ENCODE peak calls at places on chromosomes 6 and 20, in ten cellular contexts. U, T, H, M, S, Q, P, F, G and V are unnamed samples.

GRCh38 chr6:137903933-137904821 is 37.1 kb downstream of the TNFAIP3 start:
- DNase-seq in F (no peak), U (no peak), S (peak), Q (no peak), H (no peak), G (peak), T (no peak), P (no peak), M (peak), V (peak)

GRCh38 chr20:49447364-49447763 is 35.1 kb downstream of the KCNB1 start:
- DNase-seq in M (no peak), T (no peak), H (no peak), G (no peak), S (no peak), P (no peak), Q (no peak), U (no peak), F (no peak), V (no peak)

GRCh38 chr20:42100137-42100704 is 482.0 kb upstream of the CHD6 start:
- DNase-seq in U (no peak), T (no peak), H (no peak), F (no peak), P (no peak), S (no peak), Q (no peak), G (no peak), M (no peak), V (no peak)

GRCh38 chr6:156857573-156857972 is 80.4 kb downstream of the ARID1B start:
- DNase-seq in T (no peak), H (no peak), Q (no peak), P (no peak), S (no peak), U (no peak), G (no peak), F (no peak), M (peak), V (peak)

GRCh38 chr20:11752336-11752735 is 165.4 kb upstream of the BTBD3 start:
- DNase-seq in M (no peak), S (no peak), P (no peak), T (no peak), H (no peak), U (no peak), F (no peak), G (no peak), Q (no peak), V (no peak)

GRCh38 chr6:141426400-141426980 is 706.2 kb upstream of the GJE1 start:
- DNase-seq in F (no peak), U (no peak), P (no peak), S (no peak), G (no peak), H (no peak), M (no peak), Q (no peak), T (no peak), V (no peak)

GRCh38 chr20:32681175-32682084 is 7.7 kb upstream of the C20orf203 start:
- DNase-seq in P (no peak), G (no peak), T (peak), H (no peak), Q (peak), S (no peak), M (peak), F (no peak), U (no peak), V (no peak)

GRCh38 chr20:9454781-9455180 is 59.6 kb upstream of the LAMP5 start:
- DNase-seq in H (no peak), S (peak), Q (no peak), F (no peak), U (no peak), G (no peak), M (peak), T (no peak), P (no peak), V (no peak)

GRCh38 chr20:36101201-36101600 is 53.3 kb upstream of the EPB41L1 start:
- DNase-seq in P (no peak), H (no peak), U (no peak), T (no peak), Q (no peak), S (no peak), G (no peak), M (no peak), F (no peak), V (no peak)

GRCh38 chr20:47032969-47033578 is 138.4 kb downstream of the EYA2 start:
- DNase-seq in U (no peak), S (no peak), G (no peak), H (no peak), P (no peak), Q (no peak), M (no peak), F (no peak), T (no peak), V (no peak)

GRCh38 chr6:155108070-155108815 is 113.1 kb downstream of the TIAM2 start:
- DNase-seq in U (no peak), H (no peak), F (no peak), T (peak), P (no peak), G (no peak), M (peak), Q (no peak), S (no peak), V (no peak)

GRCh38 chr6:169589293-169589692 is 112.5 kb downstream of the WDR27 start:
- DNase-seq in M (peak), U (no peak), Q (no peak), F (no peak), G (no peak), P (no peak), S (peak), H (no peak), T (no peak), V (peak)

GRCh38 chr20:17680836-17681740 is 954 bp downstream of the RRBP1 start:
- DNase-seq in M (peak), P (no peak), T (peak), S (peak), G (no peak), U (peak), Q (peak), F (peak), H (peak), V (peak)

GRCh38 chr20:17680128-17680835 is 1.8 kb downstream of the RRBP1 start:
- DNase-seq in H (peak), S (peak), T (peak), U (peak), G (no peak), M (peak), P (no peak), F (peak), Q (peak), V (peak)

GRCh38 chr20:17678886-17679285 is 3.2 kb downstream of the RRBP1 start:
- DNase-seq in H (no peak), T (no peak), Q (no peak), U (no peak), F (no peak), M (no peak), S (no peak), P (no peak), G (no peak), V (no peak)

GRCh38 chr20:17678295-17678694 is 3.7 kb downstream of the RRBP1 start:
- DNase-seq in Q (no peak), H (no peak), P (no peak), T (no peak), S (no peak), M (no peak), U (no peak), G (no peak), F (no peak), V (no peak)

GRCh38 chr20:17679786-17680127 is 2.3 kb downstream of the RRBP1 start:
- DNase-seq in G (no peak), H (no peak), P (no peak), S (no peak), F (no peak), T (no peak), U (no peak), Q (no peak), M (no peak), V (no peak)
- H3K4me3 ChIP-seq in G (peak), H (peak), P (peak), S (peak), F (no peak), T (peak), U (no peak), Q (no peak), M (peak), V (peak)

GRCh38 chr6:115896538-115897129 is 164.1 kb downstream of the FRK start:
- DNase-seq in S (peak), P (peak), Q (no peak), F (no peak), G (peak), M (peak), H (no peak), U (no peak), T (no peak), V (peak)
- TF ChIP-seq CTCF in S (peak), P (peak), Q (peak), F (peak), G (peak), M (peak), H (peak), U (no peak), T (peak), V (peak)

GRCh38 chr6:24356310-24357035 is 1.4 kb downstream of the DCDC2 start:
- DNase-seq in T (no peak), F (no peak), P (no peak), U (no peak), H (no peak), Q (no peak), M (no peak), S (no peak), G (no peak), V (no peak)
- H3K4me3 ChIP-seq in T (no peak), F (no peak), P (no peak), U (no peak), H (no peak), Q (no peak), M (no peak), S (no peak), G (no peak), V (no peak)

GRCh38 chr20:45456632-45457031 is 12.9 kb upstream of the WFDC2 start:
- DNase-seq in G (peak), U (peak), F (no peak), P (no peak), T (peak), M (peak), H (no peak), S (no peak), Q (no peak), V (no peak)

GRCh38 chr20:45461225-45461624 is 8.3 kb upstream of the WFDC2 start:
- DNase-seq in F (no peak), U (no peak), M (no peak), Q (no peak), G (no peak), T (no peak), S (no peak), P (no peak), H (no peak), V (no peak)

GRCh38 chr20:45462711-45463110 is 6.8 kb upstream of the WFDC2 start:
- DNase-seq in P (no peak), F (no peak), U (no peak), H (no peak), G (no peak), S (no peak), T (no peak), M (no peak), Q (no peak), V (no peak)

GRCh38 chr20:45463113-45463512 is 6.4 kb upstream of the WFDC2 start:
- DNase-seq in F (no peak), M (no peak), U (no peak), Q (no peak), P (no peak), G (no peak), T (peak), S (no peak), H (no peak), V (no peak)

DNA sequence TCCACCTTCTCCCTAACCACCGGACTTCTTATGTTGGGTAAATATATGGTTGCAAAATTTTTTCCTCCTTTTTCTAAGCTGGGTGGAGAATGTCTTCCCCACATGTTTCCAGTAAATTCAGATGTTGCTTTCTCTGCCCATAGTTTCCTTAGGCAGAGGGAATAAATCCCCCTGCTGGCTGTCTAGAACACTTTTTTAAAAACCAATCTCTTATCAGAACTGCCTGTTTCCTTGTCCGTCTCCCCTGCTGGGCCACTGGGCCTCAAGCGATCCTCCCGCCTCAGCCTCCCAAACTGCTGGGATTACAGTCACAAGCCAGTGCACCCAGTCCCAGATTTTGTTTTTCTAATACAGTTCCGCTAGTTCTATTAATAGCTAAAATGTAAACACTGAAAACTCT is 9.9 kb upstream of the WFDC2 start:
- DNase-seq in S (no peak), U (no peak), F (no peak), Q (no peak), T (no peak), G (no peak), M (peak), P (no peak), H (no peak), V (peak)
- TF ChIP-seq CTCF in S (peak), U (no peak), F (no peak), Q (no peak), T (peak), G (peak), M (peak), P (peak), H (no peak), V (peak)

GRCh38 chr20:15419856-15420255 is 1082.4 kb upstream of the FLRT3 start:
- DNase-seq in S (no peak), M (no peak), Q (no peak), G (no peak), F (no peak), U (no peak), T (no peak), P (no peak), H (no peak), V (no peak)
- H3K4me3 ChIP-seq in S (no peak), M (no peak), Q (no peak), G (no peak), F (no peak), U (no peak), T (no peak), P (no peak), H (no peak), V (no peak)

DNA sequence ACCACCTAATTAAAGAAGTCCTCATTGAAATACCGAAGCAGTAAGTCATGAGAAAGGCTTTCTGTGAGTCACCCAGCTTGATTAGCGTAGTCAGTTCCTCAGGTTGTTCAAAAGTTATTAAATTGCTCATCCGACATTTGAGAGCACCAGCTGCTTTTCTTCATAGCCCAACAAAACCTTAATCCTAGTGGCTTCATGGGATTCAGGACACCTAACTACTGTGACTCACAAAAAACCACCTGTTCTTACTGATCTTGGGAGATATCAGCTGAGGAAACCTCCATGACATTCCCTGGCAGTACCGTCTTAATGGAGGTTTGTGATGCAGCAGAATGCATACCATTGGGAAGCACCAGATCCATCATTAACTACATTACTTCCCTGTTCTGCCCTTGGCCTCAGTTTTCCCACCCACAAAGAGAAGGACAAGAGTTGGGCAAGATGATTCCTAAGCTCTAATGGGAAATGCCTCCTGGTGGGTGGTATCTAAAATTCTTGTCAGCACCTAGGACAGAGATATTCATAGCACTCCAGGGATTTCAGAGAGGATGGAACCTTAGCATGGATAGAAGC is 103.8 kb downstream of the KHDC1L start:
- DNase-seq in Q (no peak), P (peak), U (no peak), G (no peak), H (no peak), T (no peak), S (no peak), M (peak), F (no peak), V (peak)
- TF ChIP-seq CTCF in Q (no peak), P (peak), U (no peak), G (no peak), H (no peak), T (peak), S (peak), M (peak), F (no peak), V (peak)

GRCh38 chr6:132401941-132402275 is 633 bp upstream of the MOXD1 start:
- DNase-seq in T (peak), H (no peak), G (no peak), M (no peak), U (no peak), S (no peak), Q (no peak), P (no peak), F (no peak), V (no peak)

GRCh38 chr6:132401120-132401940 is at the start of gene MOXD1:
- DNase-seq in S (peak), Q (peak), U (no peak), T (peak), P (no peak), F (peak), G (no peak), M (peak), H (peak), V (no peak)

GRCh38 chr6:132400641-132401119 is 595 bp downstream of the MOXD1 start:
- DNase-seq in S (no peak), M (no peak), T (no peak), F (peak), H (no peak), U (no peak), G (no peak), P (no peak), Q (no peak), V (no peak)

GRCh38 chr6:132395015-132395597 is 6.2 kb downstream of the MOXD1 start:
- DNase-seq in T (no peak), S (no peak), P (no peak), U (no peak), M (no peak), H (no peak), G (no peak), Q (no peak), F (no peak), V (no peak)

GRCh38 chr6:132399376-132400074 is 1.8 kb downstream of the MOXD1 start:
- DNase-seq in M (peak), H (no peak), Q (no peak), F (no peak), G (no peak), U (no peak), P (peak), T (no peak), S (no peak), V (peak)
- H3K4me3 ChIP-seq in M (no peak), H (no peak), Q (no peak), F (peak), G (no peak), U (no peak), P (peak), T (no peak), S (peak), V (no peak)